ENCODE peak calls at places on chromosome 5, in ten cellular contexts. Q, U, A, Z, P, B, O, L, J and I are unnamed samples.
A peak's percentile ranks its signal among the peaks of the same experiment; 100 is the strongest.

GRCh38 chr5:132265336-132266030 is 8.0 kb downstream of the PDLIM4 start:
- DNase-seq in A (peak; percentile 74), Z (no peak), J (peak; percentile 92), O (no peak), P (peak; percentile 96), Q (no peak), B (peak; percentile 56), U (peak; percentile 62), L (peak; percentile 20), I (peak; percentile 82)

GRCh38 chr5:180623844-180624243 is 25.6 kb downstream of the FLT4 start:
- DNase-seq in U (no peak), O (no peak), A (no peak), B (no peak), P (no peak), Q (no peak), Z (no peak), L (no peak), J (no peak), I (no peak)

GRCh38 chr5:122222580-122222979 is 89.5 kb upstream of the SNCAIP start:
- DNase-seq in B (no peak), J (no peak), Z (no peak), U (no peak), O (peak; percentile 10), P (no peak), Q (no peak), L (no peak), A (no peak), I (no peak)

GRCh38 chr5:66306844-66307315 is 162.8 kb downstream of the SREK1 start:
- DNase-seq in A (no peak), U (no peak), Z (no peak), L (no peak), O (no peak), J (no peak), B (no peak), P (peak; percentile 74), Q (no peak), I (no peak)

GRCh38 chr5:83001788-83002381 is 75.3 kb downstream of the TMEM167A start:
- DNase-seq in U (no peak), O (no peak), B (no peak), A (no peak), L (no peak), Z (no peak), Q (no peak), P (no peak), J (no peak), I (no peak)

GRCh38 chr5:96572864-96573512 is 89.2 kb upstream of the CAST start:
- DNase-seq in P (peak; percentile 78), Q (no peak), O (no peak), U (peak; percentile 55), A (no peak), Z (no peak), J (no peak), L (no peak), B (no peak), I (no peak)

GRCh38 chr5:93611900-93612898 is 29.2 kb downstream of the NR2F1 start:
- DNase-seq in P (no peak), B (no peak), Z (no peak), J (no peak), A (peak; percentile 66), O (peak; percentile 46), Q (no peak), L (peak; percentile 73), U (no peak), I (no peak)

GRCh38 chr5:14273207-14273767 is 130.1 kb downstream of the TRIO start:
- DNase-seq in Z (no peak), J (no peak), P (no peak), B (no peak), U (no peak), L (no peak), Q (no peak), O (no peak), A (no peak), I (no peak)

GRCh38 chr5:80191991-80192398 is 63.9 kb downstream of the SERINC5 start:
- DNase-seq in O (no peak), B (no peak), Q (peak; percentile 73), J (no peak), A (no peak), Z (no peak), P (no peak), U (no peak), L (no peak), I (no peak)

GRCh38 chr5:35876922-35877321 is 20.2 kb downstream of the IL7R start:
- DNase-seq in A (no peak), J (no peak), O (no peak), L (no peak), U (no peak), P (no peak), B (no peak), Q (no peak), Z (no peak), I (no peak)

GRCh38 chr5:32116574-32117313 is 57.4 kb downstream of the GOLPH3 start:
- DNase-seq in L (no peak), B (no peak), P (no peak), Q (no peak), O (no peak), A (no peak), U (no peak), J (no peak), Z (no peak), I (no peak)

DNA sequence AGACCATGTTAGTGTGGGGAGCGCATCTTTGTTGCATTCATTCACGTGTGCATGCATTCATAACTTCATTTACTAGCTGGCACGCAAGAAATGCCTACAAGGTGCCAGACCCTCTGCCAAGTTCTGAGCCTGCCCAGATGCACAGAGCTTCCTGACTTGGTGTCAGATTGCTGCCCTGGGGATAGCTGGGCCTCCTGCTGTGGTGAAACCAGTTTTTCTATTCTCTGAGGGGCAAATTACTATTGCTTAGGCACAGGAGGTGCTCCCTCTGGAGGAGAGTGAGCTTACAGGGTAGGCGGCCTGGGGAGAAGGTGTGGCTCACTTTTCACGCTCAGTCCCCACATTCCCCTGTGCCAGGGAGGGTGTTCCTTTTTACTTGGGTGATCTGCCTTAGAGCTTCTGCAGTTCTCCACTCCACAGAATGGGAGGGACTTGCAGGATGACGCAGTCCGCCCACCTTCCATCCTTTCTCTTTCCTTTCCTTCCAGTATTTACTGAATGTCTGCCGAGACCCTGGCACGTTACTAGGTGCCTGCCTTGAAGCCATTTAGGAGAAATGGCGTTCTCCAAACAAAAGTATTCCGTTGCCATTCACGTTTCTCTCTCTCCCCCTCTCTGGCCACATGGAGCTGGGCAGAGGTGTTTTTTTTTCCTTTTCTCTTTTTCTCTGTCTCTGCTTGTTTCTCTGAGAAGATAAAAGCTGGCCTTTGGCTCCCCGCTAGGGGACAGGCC is 27.9 kb upstream of the CTNNA1 start:
- DNase-seq in U (no peak), A (peak; percentile 43), J (no peak), L (no peak), O (peak; percentile 51), Q (no peak), B (peak; percentile 21), P (peak; percentile 77), Z (peak; percentile 60), I (peak; percentile 88)
- TF ChIP-seq CTCF in U (no peak), A (peak; percentile 29), J (no peak), L (no peak), O (peak; percentile 50), Q (no peak), B (peak; percentile 7), P (peak; percentile 50), Z (peak; percentile 35), I (peak; percentile 56)

DNA sequence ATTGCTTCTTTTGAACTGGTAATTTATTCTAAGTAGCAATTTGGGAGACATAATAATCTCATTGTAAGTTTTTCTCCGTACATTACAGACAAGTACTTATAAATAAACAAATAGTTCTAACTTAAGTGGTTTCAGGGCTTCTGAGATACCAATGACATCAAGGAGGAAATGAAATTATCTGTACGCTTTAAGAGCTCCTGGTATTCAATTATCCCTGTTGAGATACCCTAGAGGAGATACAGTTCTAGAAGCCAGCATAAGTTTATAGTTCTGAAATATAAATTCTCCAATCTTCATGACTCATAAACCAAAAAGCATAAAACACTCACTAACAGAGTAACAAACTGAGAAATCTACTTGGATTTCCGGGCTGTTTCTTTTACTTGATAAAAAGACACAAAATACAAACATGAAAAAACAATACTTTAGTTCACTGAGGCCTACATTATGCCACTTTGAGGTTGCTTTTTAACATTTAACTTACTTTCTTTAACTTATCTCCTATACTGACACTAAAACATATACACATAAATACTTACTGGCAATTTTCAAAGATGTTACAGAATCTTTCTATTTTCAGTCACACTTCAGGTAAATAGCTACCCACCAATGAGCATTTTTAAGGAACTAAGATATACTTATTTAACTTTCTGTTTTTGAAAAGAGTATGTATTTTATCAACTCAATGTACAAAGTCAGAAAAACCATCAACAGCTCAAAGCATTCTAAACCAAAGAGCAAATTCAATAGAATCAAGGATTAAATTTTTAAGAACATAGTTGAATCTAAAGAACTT is 7.5 kb downstream of the DCTN4 start:
- DNase-seq in L (no peak), U (no peak), A (peak; percentile 35), Q (no peak), Z (no peak), O (no peak), J (no peak), P (no peak), B (no peak), I (no peak)
- H3K4me3 ChIP-seq in L (no peak overlapping the region), U (no peak overlapping the region), A (no peak overlapping the region), Q (no peak overlapping the region), Z (no peak overlapping the region), O (no peak overlapping the region), J (no peak overlapping the region), P (no peak overlapping the region), B (no peak overlapping the region), I (no peak overlapping the region)

GRCh38 chr5:87302061-87302460 is 34.4 kb downstream of the RASA1 start:
- DNase-seq in L (no peak), B (no peak), Q (no peak), P (peak; percentile 15), Z (no peak), U (no peak), A (no peak), O (no peak), J (no peak), I (no peak)

GRCh38 chr5:87300176-87300575 is 32.5 kb downstream of the RASA1 start:
- DNase-seq in U (no peak), L (no peak), P (no peak), J (no peak), A (no peak), O (no peak), B (no peak), Q (no peak), Z (no peak), I (no peak)

GRCh38 chr5:87303324-87303723 is 35.6 kb downstream of the RASA1 start:
- DNase-seq in O (no peak), Z (no peak), L (no peak), U (no peak), B (no peak), A (no peak), J (no peak), P (no peak), Q (no peak), I (no peak)

GRCh38 chr5:87298687-87299362 is 31.1 kb downstream of the RASA1 start:
- DNase-seq in O (no peak), Z (no peak), A (no peak), L (no peak), U (no peak), P (no peak), J (no peak), Q (no peak), B (no peak), I (no peak)

GRCh38 chr5:87300744-87301143 is 33.1 kb downstream of the RASA1 start:
- DNase-seq in J (no peak), P (peak; percentile 78), Q (no peak), B (no peak), L (no peak), O (peak; percentile 14), Z (no peak), U (peak; percentile 73), A (peak; percentile 2), I (no peak)
- H3K4me1 ChIP-seq in J (peaks cover 8% of the 10 kb centered on the region), P (no peaks in the 10 kb centered on the region), Q (peaks cover 20% of the 10 kb centered on the region), B (peaks cover 5% of the 10 kb centered on the region), L (peaks cover 44% of the 10 kb centered on the region), O (no peaks in the 10 kb centered on the region), Z (peaks cover 30% of the 10 kb centered on the region), U (peaks cover 50% of the 10 kb centered on the region), A (no peaks in the 10 kb centered on the region), I (no peaks in the 10 kb centered on the region)

GRCh38 chr5:159951387-159951786 is 35.1 kb downstream of the ADRA1B start:
- DNase-seq in A (peak; percentile 36), L (no peak), Z (no peak), U (no peak), P (peak; percentile 22), Q (no peak), O (peak; percentile 36), J (no peak), B (no peak), I (no peak)
- TF ChIP-seq CTCF in A (peak; percentile 69), L (no peak), Z (no peak), U (peak; percentile 13), P (peak; percentile 47), Q (no peak), O (peak; percentile 66), J (no peak), B (no peak), I (no peak)